ENCODE peak calls at places on chromosomes 4 and X, in eight cellular contexts. One of them, this sample, is unnamed.

GRCh38 chrX:12304261-12304660 is 166.0 kb downstream of the FRMPD4 start:
- DNase-seq in body of pancreas: no peak
- DNase-seq in effector memory CD4-positive, alpha-beta T cell: no peak
- DNase-seq in IMR-90: peak; percentile 30
- DNase-seq in fibroblast of lung: peak; percentile 19
- DNase-seq in tibial artery: no peak
- DNase-seq in OCI-LY7: peak; percentile 0
- DNase-seq in sigmoid colon: no peak
- DNase-seq in this sample: no peak

GRCh38 chr4:121154103-121154515 is 10.0 kb downstream of the TNIP3 start:
- DNase-seq in tibial artery: no peak
- DNase-seq in body of pancreas: no peak
- DNase-seq in sigmoid colon: no peak
- DNase-seq in fibroblast of lung: no peak
- DNase-seq in effector memory CD4-positive, alpha-beta T cell: no peak
- DNase-seq in IMR-90: no peak
- DNase-seq in OCI-LY7: no peak
- DNase-seq in this sample: peak; percentile 46

GRCh38 chrX:72002886-72003285 is 92.2 kb downstream of the NHSL2 start:
- DNase-seq in sigmoid colon: no peak
- DNase-seq in effector memory CD4-positive, alpha-beta T cell: no peak
- DNase-seq in fibroblast of lung: no peak
- DNase-seq in tibial artery: no peak
- DNase-seq in OCI-LY7: no peak
- DNase-seq in IMR-90: no peak
- DNase-seq in body of pancreas: no peak
- DNase-seq in this sample: no peak

GRCh38 chr4:4860803-4861591 is 1.5 kb downstream of the MSX1 start:
- DNase-seq in OCI-LY7: no peak
- DNase-seq in IMR-90: peak; percentile 32
- DNase-seq in sigmoid colon: no peak
- DNase-seq in body of pancreas: no peak
- DNase-seq in effector memory CD4-positive, alpha-beta T cell: no peak
- DNase-seq in fibroblast of lung: no peak
- DNase-seq in tibial artery: no peak
- DNase-seq in this sample: no peak

GRCh38 chr4:174714393-174715211 is 114.4 kb downstream of the GLRA3 start:
- DNase-seq in OCI-LY7: peak; percentile 56
- DNase-seq in IMR-90: peak; percentile 7
- DNase-seq in fibroblast of lung: peak; percentile 47
- DNase-seq in effector memory CD4-positive, alpha-beta T cell: no peak
- DNase-seq in tibial artery: no peak
- DNase-seq in sigmoid colon: peak; percentile 66
- DNase-seq in body of pancreas: peak; percentile 27
- DNase-seq in this sample: peak; percentile 55

GRCh38 chr4:54289316-54289715 is 60.2 kb downstream of the PDGFRA start:
- DNase-seq in fibroblast of lung: no peak
- DNase-seq in body of pancreas: no peak
- DNase-seq in OCI-LY7: no peak
- DNase-seq in IMR-90: no peak
- DNase-seq in tibial artery: no peak
- DNase-seq in effector memory CD4-positive, alpha-beta T cell: no peak
- DNase-seq in sigmoid colon: no peak
- DNase-seq in this sample: no peak

GRCh38 chr4:57303012-57303751 is 193.0 kb upstream of the IGFBP7 start:
- DNase-seq in sigmoid colon: no peak
- DNase-seq in OCI-LY7: no peak
- DNase-seq in fibroblast of lung: no peak
- DNase-seq in IMR-90: no peak
- DNase-seq in tibial artery: no peak
- DNase-seq in effector memory CD4-positive, alpha-beta T cell: no peak
- DNase-seq in body of pancreas: no peak
- DNase-seq in this sample: no peak

GRCh38 chr4:54277691-54278090 is 48.6 kb downstream of the PDGFRA start:
- DNase-seq in fibroblast of lung: peak; percentile 66
- DNase-seq in effector memory CD4-positive, alpha-beta T cell: no peak
- DNase-seq in body of pancreas: peak; percentile 42
- DNase-seq in OCI-LY7: no peak
- DNase-seq in sigmoid colon: no peak
- DNase-seq in IMR-90: peak; percentile 92
- DNase-seq in tibial artery: no peak
- DNase-seq in this sample: no peak

GRCh38 chr4:147843162-147843561 is 111.3 kb downstream of the ARHGAP10 start:
- DNase-seq in sigmoid colon: no peak
- DNase-seq in OCI-LY7: peak; percentile 19
- DNase-seq in body of pancreas: no peak
- DNase-seq in tibial artery: no peak
- DNase-seq in IMR-90: no peak
- DNase-seq in effector memory CD4-positive, alpha-beta T cell: no peak
- DNase-seq in fibroblast of lung: no peak
- DNase-seq in this sample: peak; percentile 51

GRCh38 chrX:46642145-46642544 is 68.6 kb downstream of the CHST7 start:
- DNase-seq in effector memory CD4-positive, alpha-beta T cell: no peak
- DNase-seq in body of pancreas: peak; percentile 3
- DNase-seq in sigmoid colon: no peak
- DNase-seq in tibial artery: no peak
- DNase-seq in OCI-LY7: peak; percentile 24
- DNase-seq in IMR-90: peak; percentile 17
- DNase-seq in fibroblast of lung: peak; percentile 62
- DNase-seq in this sample: peak; percentile 22

GRCh38 chrX:154603438-154604430 is 15.3 kb downstream of the CTAG1B start:
- DNase-seq in effector memory CD4-positive, alpha-beta T cell: no peak
- DNase-seq in OCI-LY7: no peak
- DNase-seq in tibial artery: no peak
- DNase-seq in sigmoid colon: no peak
- DNase-seq in IMR-90: peak; percentile 57
- DNase-seq in body of pancreas: peak; percentile 6
- DNase-seq in fibroblast of lung: peak; percentile 64
- DNase-seq in this sample: no peak

GRCh38 chr4:158193171-158193749 is 17.0 kb upstream of the TMEM144 start:
- DNase-seq in IMR-90: peak; percentile 31
- DNase-seq in body of pancreas: no peak
- DNase-seq in OCI-LY7: peak; percentile 13
- DNase-seq in tibial artery: no peak
- DNase-seq in effector memory CD4-positive, alpha-beta T cell: no peak
- DNase-seq in fibroblast of lung: peak; percentile 45
- DNase-seq in sigmoid colon: no peak
- DNase-seq in this sample: peak; percentile 58

GRCh38 chrX:23819385-23820234 is 36.6 kb downstream of the SAT1 start:
- DNase-seq in tibial artery: no peak
- DNase-seq in IMR-90: peak; percentile 40
- DNase-seq in effector memory CD4-positive, alpha-beta T cell: no peak
- DNase-seq in fibroblast of lung: no peak
- DNase-seq in sigmoid colon: no peak
- DNase-seq in OCI-LY7: no peak
- DNase-seq in body of pancreas: no peak
- DNase-seq in this sample: peak; percentile 48

GRCh38 chrX:119870626-119871131 is 854 bp downstream of the RNF113A start:
- DNase-seq in tibial artery: no peak
- DNase-seq in fibroblast of lung: peak; percentile 14
- DNase-seq in OCI-LY7: peak; percentile 55
- DNase-seq in IMR-90: peak; percentile 23
- DNase-seq in body of pancreas: peak; percentile 13
- DNase-seq in sigmoid colon: peak; percentile 52
- DNase-seq in effector memory CD4-positive, alpha-beta T cell: no peak
- DNase-seq in this sample: peak; percentile 24

GRCh38 chr4:8541981-8542715 is 38.0 kb upstream of the GPR78 start:
- DNase-seq in OCI-LY7: no peak
- DNase-seq in effector memory CD4-positive, alpha-beta T cell: no peak
- DNase-seq in body of pancreas: no peak
- DNase-seq in sigmoid colon: no peak
- DNase-seq in IMR-90: no peak
- DNase-seq in tibial artery: peak; percentile 59
- DNase-seq in fibroblast of lung: no peak
- DNase-seq in this sample: no peak

GRCh38 chr4:7802093-7802726 is 137.5 kb downstream of the AFAP1 start:
- DNase-seq in IMR-90: peak; percentile 85
- DNase-seq in effector memory CD4-positive, alpha-beta T cell: peak; percentile 45
- DNase-seq in tibial artery: peak; percentile 86
- DNase-seq in body of pancreas: peak; percentile 79
- DNase-seq in sigmoid colon: peak; percentile 92
- DNase-seq in fibroblast of lung: peak; percentile 90
- DNase-seq in OCI-LY7: peak; percentile 69
- DNase-seq in this sample: peak; percentile 78

DNA sequence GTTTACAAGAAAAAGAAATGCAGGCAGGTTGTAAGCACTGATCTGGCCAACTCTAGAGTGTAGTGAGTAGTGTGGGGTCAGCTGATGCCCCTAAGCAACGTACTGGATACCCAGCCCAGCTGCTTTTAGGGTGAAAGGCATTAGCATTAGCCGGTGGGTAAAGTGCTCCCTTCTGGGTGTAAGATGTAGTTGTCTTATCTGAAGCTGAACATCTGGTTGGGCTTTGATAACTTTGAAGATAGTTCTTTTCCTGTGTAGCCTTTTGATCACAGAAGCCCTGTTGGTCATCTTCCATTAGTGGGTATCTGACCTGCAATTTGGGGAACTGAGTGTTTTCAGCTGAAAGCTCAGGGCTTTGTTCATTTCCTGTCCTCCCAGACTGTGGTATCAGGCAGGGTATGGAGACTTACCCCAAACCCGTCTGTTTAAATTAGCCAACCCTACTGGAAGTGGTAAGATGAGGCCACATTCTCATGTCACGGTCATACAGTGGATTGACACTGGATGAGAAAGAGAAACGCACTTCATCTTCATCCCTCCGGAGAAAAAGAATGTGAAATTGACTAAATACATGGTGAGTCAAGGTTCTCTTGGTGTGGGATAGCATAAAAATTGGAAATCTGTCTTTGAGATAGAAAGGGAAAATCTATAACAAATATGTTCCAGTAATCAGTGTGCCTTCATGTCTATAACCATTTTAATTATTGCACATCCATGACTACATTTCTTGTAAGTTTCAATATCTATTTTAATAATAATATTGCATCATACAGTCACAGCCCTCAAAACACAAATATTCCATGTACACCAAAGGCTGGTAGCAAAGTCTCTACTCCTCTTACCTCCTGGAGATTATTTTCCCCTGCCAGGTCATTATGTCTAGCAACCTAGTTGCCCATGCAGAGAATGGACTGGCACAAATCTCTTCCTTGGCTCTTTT is 8.7 kb downstream of the RHOH start:
- DNase-seq in IMR-90: no peak
- DNase-seq in effector memory CD4-positive, alpha-beta T cell: no peak
- DNase-seq in sigmoid colon: no peak
- DNase-seq in OCI-LY7: peak; percentile 88
- DNase-seq in body of pancreas: peak; percentile 38
- DNase-seq in tibial artery: no peak
- DNase-seq in fibroblast of lung: no peak
- DNase-seq in this sample: peak; percentile 39
- H3K4me3 ChIP-seq in IMR-90: no peak overlapping the region
- H3K4me3 ChIP-seq in effector memory CD4-positive, alpha-beta T cell: peak overlapping the region; percentile 87
- H3K4me3 ChIP-seq in sigmoid colon: no peak overlapping the region
- H3K4me3 ChIP-seq in OCI-LY7: peak overlapping the region; percentile 79
- H3K4me3 ChIP-seq in body of pancreas: no peak overlapping the region
- H3K4me3 ChIP-seq in tibial artery: no peak overlapping the region
- H3K4me3 ChIP-seq in fibroblast of lung: no peak overlapping the region
- H3K4me3 ChIP-seq in this sample: peak overlapping the region; percentile 20

GRCh38 chr4:77845929-77846328 is 16.7 kb upstream of the MRPL1 start:
- DNase-seq in IMR-90: no peak
- DNase-seq in fibroblast of lung: no peak
- DNase-seq in body of pancreas: no peak
- DNase-seq in tibial artery: no peak
- DNase-seq in effector memory CD4-positive, alpha-beta T cell: no peak
- DNase-seq in sigmoid colon: no peak
- DNase-seq in OCI-LY7: no peak
- DNase-seq in this sample: no peak
- H3K36me3 ChIP-seq in IMR-90: no peaks in the 10 kb centered on the region
- H3K36me3 ChIP-seq in fibroblast of lung: no peaks in the 10 kb centered on the region
- H3K36me3 ChIP-seq in body of pancreas: no peaks in the 10 kb centered on the region
- H3K36me3 ChIP-seq in tibial artery: no peaks in the 10 kb centered on the region
- H3K36me3 ChIP-seq in effector memory CD4-positive, alpha-beta T cell: no peaks in the 10 kb centered on the region
- H3K36me3 ChIP-seq in sigmoid colon: no peaks in the 10 kb centered on the region
- H3K36me3 ChIP-seq in OCI-LY7: no peaks in the 10 kb centered on the region
- H3K36me3 ChIP-seq in this sample: no peaks in the 10 kb centered on the region

GRCh38 chr4:16269742-16270522 is 43.7 kb upstream of the TAPT1 start:
- DNase-seq in sigmoid colon: no peak
- DNase-seq in effector memory CD4-positive, alpha-beta T cell: no peak
- DNase-seq in fibroblast of lung: peak; percentile 36
- DNase-seq in tibial artery: no peak
- DNase-seq in OCI-LY7: no peak
- DNase-seq in body of pancreas: peak; percentile 23
- DNase-seq in IMR-90: peak; percentile 55
- DNase-seq in this sample: no peak
- H3K4me3 ChIP-seq in sigmoid colon: no peak overlapping the region
- H3K4me3 ChIP-seq in effector memory CD4-positive, alpha-beta T cell: no peak overlapping the region
- H3K4me3 ChIP-seq in fibroblast of lung: no peak overlapping the region
- H3K4me3 ChIP-seq in tibial artery: no peak overlapping the region
- H3K4me3 ChIP-seq in OCI-LY7: no peak overlapping the region
- H3K4me3 ChIP-seq in body of pancreas: no peak overlapping the region
- H3K4me3 ChIP-seq in IMR-90: no peak overlapping the region
- H3K4me3 ChIP-seq in this sample: no peak overlapping the region

GRCh38 chr4:106096454-106096853 is 201.2 kb downstream of the NPNT start:
- DNase-seq in effector memory CD4-positive, alpha-beta T cell: no peak
- DNase-seq in body of pancreas: no peak
- DNase-seq in tibial artery: no peak
- DNase-seq in OCI-LY7: no peak
- DNase-seq in IMR-90: no peak
- DNase-seq in fibroblast of lung: no peak
- DNase-seq in sigmoid colon: no peak
- DNase-seq in this sample: no peak

GRCh38 chr4:106090826-106091225 is 195.6 kb downstream of the NPNT start:
- DNase-seq in effector memory CD4-positive, alpha-beta T cell: no peak
- DNase-seq in sigmoid colon: no peak
- DNase-seq in fibroblast of lung: no peak
- DNase-seq in body of pancreas: no peak
- DNase-seq in IMR-90: no peak
- DNase-seq in OCI-LY7: no peak
- DNase-seq in tibial artery: no peak
- DNase-seq in this sample: no peak

GRCh38 chr4:106095408-106095807 is 200.1 kb downstream of the NPNT start:
- DNase-seq in body of pancreas: no peak
- DNase-seq in OCI-LY7: no peak
- DNase-seq in fibroblast of lung: no peak
- DNase-seq in effector memory CD4-positive, alpha-beta T cell: no peak
- DNase-seq in IMR-90: peak; percentile 2
- DNase-seq in tibial artery: no peak
- DNase-seq in sigmoid colon: no peak
- DNase-seq in this sample: no peak

DNA sequence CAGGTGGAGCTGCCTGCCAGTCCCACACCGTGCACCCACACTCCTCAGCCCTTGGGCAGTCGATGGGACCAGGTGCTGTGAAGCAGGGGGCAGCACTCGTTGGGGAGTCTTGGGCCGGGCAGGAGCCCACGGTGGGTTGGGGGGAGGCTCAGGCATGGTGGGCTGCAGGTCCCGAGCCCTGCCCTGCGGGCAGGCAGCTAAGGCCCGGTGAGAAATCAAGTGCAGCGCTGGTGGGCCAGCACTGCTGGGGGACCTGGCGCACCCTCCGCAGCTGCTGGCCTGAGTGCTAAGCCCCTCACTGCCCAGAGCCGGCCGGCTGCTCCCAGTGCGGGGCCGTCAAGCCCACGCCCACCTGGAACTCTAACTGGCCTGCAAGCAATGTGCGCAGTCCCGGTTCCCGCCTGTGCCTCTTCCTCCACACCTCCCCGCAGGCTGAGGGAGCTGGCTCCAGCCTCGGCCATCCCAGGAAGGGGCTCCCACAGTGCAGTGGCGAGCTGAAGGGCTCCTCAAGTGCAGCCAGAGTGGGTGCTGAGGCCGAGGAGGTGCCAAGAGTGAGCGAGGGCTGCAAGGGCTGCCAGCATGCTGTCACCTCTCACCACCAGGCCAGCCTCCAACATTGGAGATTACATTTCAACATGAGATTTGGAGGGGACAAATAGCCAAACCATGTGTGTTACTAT is 197.2 kb downstream of the NPNT start:
- DNase-seq in sigmoid colon: no peak
- DNase-seq in tibial artery: no peak
- DNase-seq in effector memory CD4-positive, alpha-beta T cell: no peak
- DNase-seq in OCI-LY7: no peak
- DNase-seq in IMR-90: no peak
- DNase-seq in fibroblast of lung: no peak
- DNase-seq in body of pancreas: no peak
- DNase-seq in this sample: no peak
- H3K36me3 ChIP-seq in sigmoid colon: peaks cover 48% of the 10 kb centered on the region
- H3K36me3 ChIP-seq in tibial artery: peaks cover 70% of the 10 kb centered on the region
- H3K36me3 ChIP-seq in effector memory CD4-positive, alpha-beta T cell: peaks cover 22% of the 10 kb centered on the region
- H3K36me3 ChIP-seq in OCI-LY7: no peaks in the 10 kb centered on the region
- H3K36me3 ChIP-seq in IMR-90: peaks cover 16% of the 10 kb centered on the region
- H3K36me3 ChIP-seq in fibroblast of lung: no peaks in the 10 kb centered on the region
- H3K36me3 ChIP-seq in body of pancreas: no peaks in the 10 kb centered on the region
- H3K36me3 ChIP-seq in this sample: peaks cover 11% of the 10 kb centered on the region

This sample was measured in small intestine.